ENCODE peak calls at places on chromosomes 1 and 21, in five cellular contexts. W, Z, L, J and K are unnamed samples.

GRCh38 chr1:26360051-26360806 is 6.3 kb upstream of the CRYBG2 start:
- DNase-seq in W (peak; percentile 87), J (peak; percentile 66), L (no peak), Z (no peak), K (no peak)

GRCh38 chr1:7570311-7570710 is 200.8 kb upstream of the VAMP3 start:
- DNase-seq in W (no peak), J (peak; percentile 26), L (no peak), Z (no peak), K (no peak)

GRCh38 chr21:33541105-33541711 is 709 bp downstream of the GART start:
- DNase-seq in L (peak; percentile 39), W (no peak), Z (no peak), J (no peak), K (peak; percentile 7)

GRCh38 chr1:109789771-109790170 is 26.0 kb upstream of the EPS8L3 start:
- DNase-seq in L (no peak), Z (no peak), J (no peak), W (peak; percentile 18), K (no peak)

GRCh38 chr1:20682571-20683236 is 21.5 kb upstream of the DDOST start:
- DNase-seq in J (peak; percentile 58), Z (no peak), L (no peak), W (no peak), K (no peak)

GRCh38 chr1:241081473-241081872 is 275.5 kb downstream of the RGS7 start:
- DNase-seq in W (no peak), J (no peak), Z (no peak), L (no peak), K (peak; percentile 13)

GRCh38 chr1:7902478-7903084 is 38.1 kb downstream of the TNFRSF9 start:
- DNase-seq in W (peak; percentile 87), J (peak; percentile 77), Z (peak; percentile 67), L (peak; percentile 70), K (peak; percentile 83)

GRCh38 chr1:234631721-234632125 is 21.7 kb upstream of the IRF2BP2 start:
- DNase-seq in J (peak; percentile 82), W (no peak), Z (no peak), L (peak; percentile 87), K (peak; percentile 95)

GRCh38 chr1:205216588-205216987 is 5.1 kb upstream of the DSTYK start:
- DNase-seq in J (no peak), Z (no peak), L (no peak), W (peak; percentile 55), K (no peak)

GRCh38 chr1:91273875-91274274 is 130.8 kb downstream of the HFM1 start:
- DNase-seq in W (no peak), Z (no peak), J (no peak), L (no peak), K (no peak)

GRCh38 chr1:167935252-167936067 is 1.0 kb upstream of the DCAF6 start:
- DNase-seq in Z (no peak), W (no peak), J (peak; percentile 90), L (peak; percentile 36), K (peak; percentile 49)

GRCh38 chr1:93744299-93744988 is 62.8 kb upstream of the BCAR3 start:
- DNase-seq in J (no peak), Z (no peak), L (no peak), W (no peak), K (no peak)

GRCh38 chr1:6260961-6261614 is at the start of gene GPR153:
- DNase-seq in W (peak; percentile 60), L (no peak), Z (no peak), J (peak; percentile 97), K (peak; percentile 36)

GRCh38 chr21:31514598-31514997 is 144.9 kb upstream of the SOD1 start:
- DNase-seq in L (no peak), Z (no peak), W (peak; percentile 60), J (no peak), K (peak; percentile 26)

GRCh38 chr21:42440187-42440792 is 36.6 kb downstream of the UBASH3A start:
- DNase-seq in Z (no peak), L (no peak), J (no peak), W (no peak), K (no peak)
- H3K4me2 ChIP-seq in Z (no peak overlapping the region), L (no peak overlapping the region), J (no peak overlapping the region), W (no peak overlapping the region), K (no peak overlapping the region)

GRCh38 chr1:230199034-230199433 is 132.0 kb downstream of the GALNT2 start:
- DNase-seq in J (peak; percentile 4), Z (no peak), L (no peak), W (no peak), K (no peak)
- H4K20me1 ChIP-seq in J (peaks cover 51% of the 10 kb centered on the region), Z (no peaks in the 10 kb centered on the region), L (peaks cover 31% of the 10 kb centered on the region), W (peaks cover under 1% of the 10 kb centered on the region), K (no peaks in the 10 kb centered on the region)

GRCh38 chr1:206489980-206490534 is 17.3 kb upstream of the RASSF5 start:
- DNase-seq in L (peak; percentile 69), J (peak; percentile 98), W (peak; percentile 84), Z (no peak), K (peak; percentile 55)

GRCh38 chr1:206493279-206493678 is 14.1 kb upstream of the RASSF5 start:
- DNase-seq in Z (no peak), L (no peak), W (no peak), J (no peak), K (no peak)

GRCh38 chr1:206490643-206491421 is 16.5 kb upstream of the RASSF5 start:
- DNase-seq in W (no peak), L (peak; percentile 62), J (peak; percentile 66), Z (no peak), K (peak; percentile 32)

GRCh38 chr1:206492589-206492988 is 14.7 kb upstream of the RASSF5 start:
- DNase-seq in Z (no peak), L (no peak), J (peak; percentile 31), W (no peak), K (no peak)

DNA sequence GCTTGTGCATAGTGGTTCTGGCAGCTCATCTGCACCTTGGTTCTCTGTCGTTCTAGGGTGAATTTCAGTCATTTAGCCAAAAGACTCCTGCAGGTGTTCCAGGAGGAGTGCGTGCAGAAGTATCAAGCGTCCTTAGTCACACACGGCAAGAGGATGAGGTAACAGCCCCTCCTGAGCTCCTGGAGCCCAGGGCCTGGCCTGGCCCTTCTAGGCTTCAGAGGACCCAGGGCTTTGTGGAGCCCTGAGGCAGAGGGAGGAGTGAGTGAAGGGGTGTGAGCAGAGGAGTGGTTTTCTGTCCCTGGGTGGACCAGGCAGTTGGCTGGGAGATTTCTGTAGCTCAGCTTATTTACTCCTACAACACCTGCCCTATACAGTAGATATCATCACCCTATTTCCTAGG is 15.7 kb upstream of the RASSF5 start:
- DNase-seq in Z (no peak), J (peak; percentile 73), L (no peak), W (no peak), K (no peak)
- H3K4me2 ChIP-seq in Z (no peak overlapping the region), J (no peak overlapping the region), L (no peak overlapping the region), W (no peak overlapping the region), K (no peak overlapping the region)

GRCh38 chr1:33269621-33270020 is 13.3 kb downstream of the ZNF362 start:
- DNase-seq in L (no peak), W (no peak), J (peak; percentile 42), Z (no peak), K (no peak)
- H4K20me1 ChIP-seq in L (peaks cover 50% of the 10 kb centered on the region), W (no peaks in the 10 kb centered on the region), J (peaks cover 71% of the 10 kb centered on the region), Z (no peaks in the 10 kb centered on the region), K (no peaks in the 10 kb centered on the region)

GRCh38 chr1:19313961-19314882 is 2.1 kb downstream of the SLC66A1 start:
- DNase-seq in J (peak; percentile 63), L (no peak), W (no peak), Z (no peak), K (no peak)
- H3K4me2 ChIP-seq in J (no peak overlapping the region), L (no peak overlapping the region), W (no peak overlapping the region), Z (peak overlapping the region; percentile 100), K (no peak overlapping the region)

GRCh38 chr1:1569341-1569740 is 5.3 kb downstream of the SSU72 start:
- DNase-seq in Z (no peak), L (no peak), W (no peak), J (peak; percentile 59), K (no peak)
- H4K20me1 ChIP-seq in Z (peaks cover 40% of the 10 kb centered on the region), L (peaks cover 86% of the 10 kb centered on the region), W (peaks cover 3% of the 10 kb centered on the region), J (peaks cover 54% of the 10 kb centered on the region), K (peaks cover 1% of the 10 kb centered on the region)

DNA sequence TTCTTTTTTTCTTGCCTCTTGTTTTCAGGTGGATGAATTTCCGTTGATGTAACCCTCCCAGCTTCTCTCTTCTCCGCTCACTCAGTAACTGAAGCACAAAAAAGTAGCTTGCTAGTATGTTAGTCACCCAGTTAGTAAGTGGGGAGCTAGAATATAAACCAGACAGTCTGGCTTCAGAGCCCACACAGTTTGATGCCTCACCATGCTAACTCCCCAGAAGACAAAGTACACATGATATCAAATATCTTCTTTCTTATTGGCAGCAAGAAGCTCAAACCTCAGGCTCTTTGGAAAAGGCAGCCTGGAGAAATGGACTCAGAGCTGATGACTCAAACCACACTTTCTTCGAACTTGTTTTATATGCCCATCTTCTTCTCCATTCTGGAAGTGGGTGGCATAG is 187.5 kb upstream of the PLXNA2 start:
- DNase-seq in W (no peak), L (peak; percentile 53), Z (no peak), J (peak; percentile 32), K (peak; percentile 78)
- H3K4me2 ChIP-seq in W (no peak overlapping the region), L (no peak overlapping the region), Z (no peak overlapping the region), J (peak overlapping the region; percentile 37), K (no peak overlapping the region)

DNA sequence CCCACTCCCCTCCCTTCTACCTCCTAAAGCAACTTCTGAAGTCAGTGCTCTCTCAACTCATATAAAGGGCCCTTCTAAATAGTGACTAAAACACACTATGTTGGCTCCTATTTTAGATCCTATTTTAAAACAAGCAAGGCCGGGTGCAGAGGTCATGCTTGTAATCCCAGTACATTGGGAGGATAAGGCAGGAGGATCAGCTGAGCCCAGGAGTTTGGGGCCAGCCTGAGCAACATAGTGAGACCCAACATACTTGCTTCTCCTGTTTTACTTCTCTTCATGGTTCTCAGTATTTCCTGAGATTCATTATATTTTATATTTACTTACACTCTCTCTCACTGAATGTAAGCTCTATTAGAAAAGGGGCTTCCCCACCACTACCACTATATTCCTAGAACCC is 42.5 kb downstream of the LUZP1 start:
- DNase-seq in J (no peak), L (no peak), W (no peak), Z (no peak), K (no peak)
- H4K20me1 ChIP-seq in J (peaks cover 34% of the 10 kb centered on the region), L (peaks cover 77% of the 10 kb centered on the region), W (no peaks in the 10 kb centered on the region), Z (no peaks in the 10 kb centered on the region), K (no peaks in the 10 kb centered on the region)